ENCODE peak calls at places on chromosomes 3 and 15, in nine cellular contexts. K, N, Q, C, E, X, Y, B and W are unnamed samples.

GRCh38 chr3:49869525-49870126 is at the start of gene CAMKV:
- DNase-seq in K (peak; percentile 41), N (no peak), Y (no peak), B (no peak), Q (peak; percentile 77), C (no peak), E (no peak), X (no peak), W (no peak)

GRCh38 chr15:92521624-92522008 is 127.9 kb downstream of the ST8SIA2 start:
- DNase-seq in B (peak; percentile 86), X (no peak), K (peak; percentile 57), Y (peak; percentile 71), E (peak; percentile 83), C (peak; percentile 86), Q (peak; percentile 77), N (peak; percentile 62), W (no peak)

GRCh38 chr3:23726811-23727548 is 78.8 kb upstream of the UBE2E1 start:
- DNase-seq in Y (no peak), E (no peak), N (no peak), K (no peak), C (no peak), B (no peak), Q (no peak), X (no peak), W (no peak)

GRCh38 chr15:40357723-40358491 is at the start of gene DISP2:
- DNase-seq in N (peak; percentile 71), Q (peak; percentile 91), Y (peak; percentile 69), E (peak; percentile 59), K (peak; percentile 99), X (peak; percentile 84), C (peak; percentile 84), B (peak; percentile 91), W (peak; percentile 82)

GRCh38 chr3:104909188-104909587 is 457.5 kb upstream of the ALCAM start:
- DNase-seq in Y (peak; percentile 80), N (peak; percentile 44), E (peak; percentile 88), K (no peak), C (peak; percentile 81), Q (no peak), B (no peak), X (no peak), W (no peak)

GRCh38 chr3:12869025-12869695 is 27.8 kb upstream of the RPL32 start:
- DNase-seq in B (no peak), C (no peak), Q (peak; percentile 84), Y (no peak), K (peak; percentile 81), X (no peak), N (no peak), E (no peak), W (no peak)

GRCh38 chr15:45802140-45802539 is 167.3 kb downstream of the SQOR start:
- DNase-seq in N (no peak), E (no peak), X (no peak), B (no peak), C (peak; percentile 56), K (no peak), Q (no peak), Y (no peak), W (no peak)

GRCh38 chr15:32029862-32030781 is at the start of gene CHRNA7:
- DNase-seq in Q (peak; percentile 86), E (peak; percentile 11), B (no peak), Y (no peak), N (peak; percentile 15), C (peak; percentile 31), K (peak; percentile 52), X (no peak), W (no peak)

GRCh38 chr3:151199569-151200438 is 3.2 kb downstream of the GPR171 start:
- DNase-seq in N (no peak), Q (no peak), C (no peak), B (no peak), Y (no peak), K (no peak), X (no peak), E (no peak), W (no peak)

DNA sequence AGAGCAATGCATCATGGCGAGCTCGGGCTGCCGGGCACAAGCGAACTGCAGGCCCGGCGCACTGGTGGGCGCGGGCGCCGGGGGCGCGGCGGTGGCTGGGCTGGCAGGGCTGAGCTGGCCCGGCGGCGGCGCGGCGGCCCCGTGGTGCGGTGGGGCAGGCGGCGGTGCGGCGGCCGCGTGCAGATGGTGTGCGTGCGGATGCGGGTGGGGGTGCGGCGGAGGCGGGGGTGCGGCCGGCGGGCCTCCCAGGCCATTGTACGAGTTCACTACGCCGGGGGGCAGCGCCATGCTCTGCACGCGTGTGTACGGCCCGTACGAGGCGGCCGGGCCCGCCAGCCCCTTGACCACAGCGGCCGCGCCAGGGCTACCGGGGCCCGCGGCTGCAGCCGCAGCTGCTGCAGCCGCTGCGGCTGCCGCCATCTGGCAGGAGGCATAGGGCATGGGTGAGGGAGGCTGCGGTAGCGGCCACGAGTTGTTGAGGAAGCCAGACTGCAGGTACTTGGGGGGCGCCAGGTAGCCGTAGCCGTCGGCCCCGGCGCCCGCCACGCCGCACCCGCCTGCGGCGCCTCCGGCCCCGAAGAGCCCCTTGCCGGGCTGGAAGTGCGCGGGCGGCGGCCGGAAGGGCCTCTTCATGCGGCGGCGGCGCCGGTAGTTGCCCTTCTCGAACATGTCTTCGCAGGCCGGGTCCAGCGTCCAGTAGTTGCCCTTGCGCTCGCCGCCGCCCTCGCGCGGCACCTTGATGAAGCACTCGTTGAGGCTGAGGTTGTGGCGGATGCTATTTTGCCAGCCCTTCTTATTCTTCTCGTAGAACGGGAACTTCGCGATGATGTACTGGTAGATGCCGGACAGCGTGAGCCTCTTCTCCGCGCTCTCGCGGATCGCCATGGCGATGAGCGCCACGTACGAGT is 1.0 kb downstream of the FOXL2 start:
- DNase-seq in K (no peak), E (no peak), X (no peak), C (no peak), Y (no peak), N (peak; percentile 74), Q (peak; percentile 64), B (no peak), W (no peak)
- TF ChIP-seq CTCF in K (peak; percentile 20), E (peak; percentile 48), X (no peak), C (peak; percentile 31), Y (peak; percentile 32), N (peak; percentile 57), Q (peak; percentile 51), B (no peak), W (peak; percentile 15)

GRCh38 chr15:64095431-64095794 is 369 bp upstream of the SNX1 start:
- DNase-seq in E (no peak), X (no peak), Y (no peak), C (no peak), B (no peak), K (no peak), Q (no peak), N (no peak), W (no peak)

GRCh38 chr15:64093627-64094417 is at the start of gene CIAO2A:
- DNase-seq in K (peak; percentile 88), X (peak; percentile 97), B (peak; percentile 97), Y (peak; percentile 98), C (peak; percentile 97), E (peak; percentile 99), Q (peak; percentile 98), N (peak; percentile 99), W (peak; percentile 98)

GRCh38 chr15:64092075-64092820 is 1.4 kb downstream of the CIAO2A start:
- DNase-seq in E (no peak), N (no peak), Q (no peak), Y (no peak), C (peak; percentile 28), B (no peak), K (no peak), X (no peak), W (no peak)

GRCh38 chr15:64090527-64090926 is 3.1 kb downstream of the CIAO2A start:
- DNase-seq in Y (no peak), E (no peak), X (peak; percentile 73), N (no peak), K (peak; percentile 45), Q (no peak), C (no peak), B (no peak), W (peak; percentile 66)

DNA sequence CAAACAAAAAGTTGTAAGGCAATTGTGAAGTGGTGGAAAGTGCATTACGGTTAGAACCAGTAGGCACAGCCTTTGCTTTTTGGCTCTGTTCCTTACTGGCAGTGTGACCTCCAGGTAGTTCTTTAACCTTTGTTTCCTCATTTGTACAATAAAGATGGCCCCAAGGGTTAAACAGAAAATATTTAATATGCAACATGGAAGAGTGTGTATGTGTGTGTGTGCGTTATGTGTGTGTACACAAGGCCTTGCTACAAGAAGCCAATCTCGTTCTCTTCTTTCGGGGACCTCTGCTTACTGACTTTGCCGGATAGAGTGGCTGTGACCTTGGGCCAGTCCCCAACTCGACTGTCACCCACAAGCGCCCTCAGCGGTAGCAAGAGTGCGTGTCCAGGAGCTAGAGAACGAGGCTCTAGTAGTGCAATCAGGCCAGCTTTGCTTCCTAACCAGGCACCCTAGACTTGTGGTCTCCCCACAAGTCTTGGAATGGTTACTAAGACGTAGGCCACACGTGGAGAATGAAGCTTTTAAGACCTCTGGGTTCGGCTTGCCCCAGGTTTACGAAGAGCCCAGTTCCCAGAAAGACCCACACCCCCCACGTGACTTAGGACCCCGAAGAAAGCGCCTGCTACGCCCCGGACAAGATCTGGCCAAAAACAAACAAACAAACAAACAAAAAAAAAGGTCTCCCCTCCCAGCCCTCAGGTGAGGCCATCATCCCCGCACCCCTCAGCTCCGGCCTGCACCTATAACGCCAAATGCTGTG is 593 bp downstream of the CIAO2A start:
- DNase-seq in N (peak; percentile 38), E (peak; percentile 50), B (peak; percentile 67), K (peak; percentile 42), C (peak; percentile 12), X (peak; percentile 43), Y (peak; percentile 38), Q (peak; percentile 57), W (peak; percentile 49)
- TF ChIP-seq CTCF in N (peak; percentile 11), E (peak; percentile 25), B (no peak), K (peak; percentile 38), C (peak; percentile 12), X (no peak), Y (peak; percentile 18), Q (peak; percentile 23), W (no peak)

GRCh38 chr15:43881944-43882343 is 55.1 kb downstream of the WDR76 start:
- DNase-seq in E (no peak), X (no peak), Q (peak; percentile 64), C (peak; percentile 20), Y (no peak), N (no peak), B (no peak), K (no peak), W (no peak)
- TF ChIP-seq CTCF in E (peak; percentile 76), X (no peak), Q (peak; percentile 85), C (peak; percentile 83), Y (peak; percentile 71), N (peak; percentile 55), B (no peak), K (peak; percentile 35), W (peak; percentile 23)

GRCh38 chr3:114178770-114179368 is at the start of gene DRD3:
- DNase-seq in Q (peak; percentile 62), C (peak; percentile 30), X (no peak), B (no peak), K (no peak), N (peak; percentile 22), E (peak; percentile 37), Y (peak; percentile 7), W (no peak)

GRCh38 chr3:114176487-114176886 is 2.4 kb downstream of the DRD3 start:
- DNase-seq in E (no peak), C (no peak), K (no peak), Q (no peak), X (no peak), B (no peak), Y (no peak), N (no peak), W (no peak)

GRCh38 chr3:114176890-114177289 is 2.0 kb downstream of the DRD3 start:
- DNase-seq in N (no peak), Q (no peak), B (no peak), E (no peak), K (no peak), C (no peak), X (no peak), Y (no peak), W (no peak)

GRCh38 chr3:114175204-114175987 is 3.5 kb downstream of the DRD3 start:
- DNase-seq in E (no peak), Y (no peak), C (no peak), K (no peak), X (no peak), N (no peak), Q (no peak), B (no peak), W (no peak)

GRCh38 chr3:114179575-114179974 is 723 bp upstream of the DRD3 start:
- DNase-seq in E (peak; percentile 49), Y (peak; percentile 46), X (no peak), B (no peak), Q (peak; percentile 52), C (peak; percentile 43), N (peak; percentile 42), K (no peak), W (no peak)
- TF ChIP-seq CTCF in E (peak; percentile 62), Y (peak; percentile 69), X (peak; percentile 40), B (no peak), Q (peak; percentile 70), C (peak; percentile 55), N (peak; percentile 43), K (no peak), W (peak; percentile 29)